ENCODE peak calls at places on chromosomes 5 and 9, in seven cellular contexts. C is stimulated activated CD4-positive, alpha-beta T cell treated with anti-CD3 and anti-CD28 coated beads, TNF-alpha, amount 100 ng/mL, for 1 hour; A is HT-29; W is ELR; O is nucleus accumbens; F is NCI-H1105; B is HCT116. X is an unnamed sample.

GRCh38 chr5:6716634-6717149 is 3.5 kb downstream of the TENT4A start:
- DNase-seq in C (no peak), A (no peak), W (no peak), O (no peak), F (no peak), B (no peak), X (no peak)

GRCh38 chr9:98007251-98007928 is 24.2 kb downstream of the ANP32B start:
- DNase-seq in C (no peak), A (no peak), W (peak), O (no peak), F (no peak), B (no peak), X (peak)

GRCh38 chr5:57176350-57176857 is 2.5 kb downstream of the GPBP1 start:
- DNase-seq in C (no peak), A (peak), W (peak), O (no peak), F (no peak), B (no peak), X (no peak)

GRCh38 chr5:76954383-76954763 is 1.5 kb downstream of the CRHBP start:
- DNase-seq in C (no peak), A (no peak), W (no peak), O (no peak), F (no peak), B (no peak), X (no peak)

GRCh38 chr5:174581483-174581882 is 142.9 kb upstream of the MSX2 start:
- DNase-seq in C (no peak), A (peak), W (peak), O (no peak), F (no peak), B (no peak), X (peak)

GRCh38 chr5:4189317-4189716 is 593.7 kb downstream of the IRX1 start:
- DNase-seq in C (no peak), A (no peak), W (no peak), O (no peak), F (no peak), B (no peak), X (no peak)

GRCh38 chr9:76530458-76531100 is 71.6 kb downstream of the GCNT1 start:
- DNase-seq in C (no peak), A (no peak), W (no peak), O (no peak), F (no peak), B (no peak), X (no peak)

GRCh38 chr5:172672696-172673095 is 31.6 kb downstream of the NEURL1B start:
- DNase-seq in C (no peak), A (no peak), W (no peak), O (no peak), F (no peak), B (no peak), X (no peak)

GRCh38 chr9:71490810-71491209 is 277.5 kb downstream of the CEMIP2 start:
- DNase-seq in C (no peak), A (peak), W (peak), O (no peak), F (no peak), B (no peak), X (peak)